ENCODE peak calls at places on chromosomes 7 and 10, in six cellular contexts. E is SK-N-SH, C is astrocyte, A is neuronal stem cell, T is mesenchymal stem cell, H is keratinocyte. Q is an unnamed sample. For H3K4me1, the result is how much of the 10 kb centered on the place peaks cover.

GRCh38 chr10:122688293-122688989 is 11.2 kb downstream of the C10orf120 start:
- DNase-seq in E (no peak), C (no peak), A (no peak), T (no peak), H (no peak), Q (peak)

GRCh38 chr7:39410582-39410981 is 155.6 kb upstream of the YAE1 start:
- DNase-seq in E (no peak), C (no peak), A (no peak), T (no peak), H (no peak), Q (no peak)

GRCh38 chr10:132130286-132131265 is 56.2 kb upstream of the DPYSL4 start:
- DNase-seq in E (no peak), C (no peak), A (no peak), T (no peak), H (no peak), Q (no peak)

GRCh38 chr7:514651-515598 is 4.7 kb downstream of the PDGFA start:
- DNase-seq in E (no peak), C (peak), A (peak), T (peak), H (no peak), Q (no peak)

GRCh38 chr10:4100324-4100826 is 315.4 kb upstream of the KLF6 start:
- DNase-seq in E (no peak), C (no peak), A (no peak), T (no peak), H (no peak), Q (no peak)

GRCh38 chr10:97553575-97554100 is 18.9 kb upstream of the ANKRD2 start:
- DNase-seq in E (peak), C (peak), A (peak), T (peak), H (no peak), Q (peak)

GRCh38 chr7:149625339-149625946 is 127.8 kb upstream of the ZNF746 start:
- DNase-seq in E (peak), C (peak), A (peak), T (peak), H (no peak), Q (peak)

GRCh38 chr7:105133986-105134655 is 120.1 kb downstream of the KMT2E start:
- DNase-seq in E (no peak), C (no peak), A (no peak), T (no peak), H (no peak), Q (no peak)

GRCh38 chr10:15254808-15255655 is 86.5 kb upstream of the NMT2 start:
- DNase-seq in E (no peak), C (no peak), A (no peak), T (no peak), H (no peak), Q (no peak)

GRCh38 chr7:26709210-26709990 is 155.0 kb downstream of the SKAP2 start:
- DNase-seq in E (no peak), C (no peak), A (no peak), T (no peak), H (no peak), Q (no peak)

GRCh38 chr7:105257338-105257737 is 131.4 kb downstream of the SRPK2 start:
- DNase-seq in E (peak), C (no peak), A (no peak), T (no peak), H (no peak), Q (no peak)

GRCh38 chr7:19069842-19070241 is 47.6 kb downstream of the TWIST1 start:
- DNase-seq in E (no peak), C (no peak), A (peak), T (no peak), H (no peak), Q (no peak)

GRCh38 chr7:2296830-2297229 is 17.4 kb downstream of the SNX8 start:
- DNase-seq in E (no peak), C (no peak), A (no peak), T (no peak), H (no peak), Q (no peak)

GRCh38 chr7:132430863-132431822 is 145.1 kb downstream of the PLXNA4 start:
- DNase-seq in E (peak), C (peak), A (no peak), T (peak), H (no peak), Q (no peak)

GRCh38 chr7:129801882-129802281 is 150.9 kb downstream of the UBE2H start:
- DNase-seq in E (no peak), C (no peak), A (no peak), T (no peak), H (no peak), Q (no peak)

GRCh38 chr7:80659120-80660055 is 20.9 kb downstream of the CD36 start:
- DNase-seq in E (peak), C (peak), A (no peak), T (peak), H (no peak), Q (peak)

GRCh38 chr7:43646603-43647313 is 63.9 kb downstream of the STK17A start:
- DNase-seq in E (peak), C (peak), A (no peak), T (peak), H (no peak), Q (peak)

GRCh38 chr10:68759967-68760366 is 38.9 kb downstream of the CCAR1 start:
- DNase-seq in E (no peak), C (no peak), A (no peak), T (no peak), H (no peak), Q (no peak)

GRCh38 chr10:81031774-81032173 is 494.1 kb downstream of the SH2D4B start:
- DNase-seq in E (no peak), C (no peak), A (no peak), T (no peak), H (no peak), Q (no peak)

GRCh38 chr7:46290374-46291061 is 369.4 kb upstream of the IGFBP3 start:
- DNase-seq in E (no peak), C (no peak), A (no peak), T (no peak), H (no peak), Q (peak)

GRCh38 chr7:6437251-6437650 is 10.5 kb downstream of the DAGLB start:
- DNase-seq in E (no peak), C (peak), A (no peak), T (no peak), H (no peak), Q (no peak)

GRCh38 chr10:62869958-62870357 is 53.8 kb upstream of the EGR2 start:
- DNase-seq in E (no peak), C (peak), A (no peak), T (no peak), H (no peak), Q (no peak)

GRCh38 chr10:112721080-112721698 is 228.9 kb upstream of the TCF7L2 start:
- DNase-seq in E (no peak), C (no peak), A (no peak), T (peak), H (no peak), Q (no peak)

GRCh38 chr7:84237533-84238173 is 43.1 kb upstream of the SEMA3A start:
- DNase-seq in E (no peak), C (peak), A (no peak), T (peak), H (peak), Q (peak)

GRCh38 chr7:145088111-145088745 is 252.4 kb upstream of the TPK1 start:
- DNase-seq in E (no peak), C (no peak), A (no peak), T (no peak), H (no peak), Q (no peak)

GRCh38 chr7:124171068-124171467 is 138.2 kb upstream of the TMEM229A start:
- DNase-seq in E (peak), C (no peak), A (no peak), T (peak), H (no peak), Q (peak)
- H3K4me3 ChIP-seq in E (no peak), C (no peak), A (no peak), T (no peak), H (no peak), Q (no peak)

DNA sequence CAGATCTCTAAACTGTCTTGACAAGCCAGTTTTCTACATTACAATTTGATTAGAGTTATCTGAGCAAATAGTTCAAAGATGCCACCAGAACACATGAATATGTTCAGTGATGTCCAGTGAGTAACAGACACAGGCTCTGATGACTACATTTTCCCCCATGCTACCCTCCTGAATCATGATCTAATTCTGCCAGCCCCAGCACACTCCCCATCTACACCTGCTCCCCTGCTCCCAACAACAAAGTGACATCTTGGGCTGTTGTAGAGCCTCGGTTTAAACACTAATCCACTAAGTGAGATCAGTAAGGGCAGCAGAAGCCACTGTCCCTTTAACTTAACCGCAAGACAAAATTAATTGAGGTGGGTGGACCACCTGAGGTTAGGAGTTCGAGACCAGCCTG is 104.6 kb downstream of the PROSER2 start:
- DNase-seq in E (no peak), C (no peak), A (no peak), T (no peak), H (no peak), Q (no peak)
- H3K9ac ChIP-seq in E (no peak), C (no peak), A (no peak), T (no peak), H (no peak), Q (no peak)

GRCh38 chr7:158517571-158517970 is 70.1 kb downstream of the PTPRN2 start:
- DNase-seq in E (no peak), C (no peak), A (no peak), T (no peak), H (no peak), Q (no peak)
- H3K4me1 ChIP-seq in E (under half), C (under half), A (under half), T (under half), H (under half), Q (under half)

GRCh38 chr10:121222842-121223241 is 371.7 kb downstream of the WDR11 start:
- DNase-seq in E (no peak), C (no peak), A (no peak), T (no peak), H (no peak), Q (no peak)

GRCh38 chr10:121217331-121217730 is 366.2 kb downstream of the WDR11 start:
- DNase-seq in E (no peak), C (no peak), A (no peak), T (no peak), H (no peak), Q (no peak)

GRCh38 chr10:121216295-121216694 is 365.1 kb downstream of the WDR11 start:
- DNase-seq in E (no peak), C (no peak), A (no peak), T (no peak), H (no peak), Q (no peak)

GRCh38 chr10:121216721-121217181 is 365.6 kb downstream of the WDR11 start:
- DNase-seq in E (peak), C (no peak), A (no peak), T (no peak), H (no peak), Q (no peak)

DNA sequence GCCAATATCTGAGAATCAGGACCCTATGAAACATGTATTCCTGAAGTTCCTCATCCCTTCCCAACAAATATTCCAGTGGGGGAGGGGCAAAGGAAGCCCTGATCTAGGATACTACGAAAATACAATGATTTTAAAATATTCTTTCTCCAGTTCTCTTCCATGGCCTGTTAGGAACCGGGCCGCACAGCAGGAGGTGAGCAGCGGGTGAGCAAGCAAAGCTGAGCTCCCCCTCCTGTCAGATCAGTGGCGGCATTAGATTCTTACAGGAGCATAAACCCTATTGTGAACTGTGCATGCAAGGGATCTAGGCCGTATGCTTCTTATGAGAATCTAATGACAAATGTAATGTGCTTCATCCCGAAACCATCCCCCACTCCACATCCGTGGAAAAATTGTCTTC is 370.8 kb downstream of the WDR11 start:
- DNase-seq in E (no peak), C (no peak), A (no peak), T (no peak), H (no peak), Q (no peak)
- H3K4me3 ChIP-seq in E (no peak), C (no peak), A (no peak), T (no peak), H (no peak), Q (no peak)